ENCODE peak calls at places on chromosomes 7 and 10, in seven cellular contexts. B is mesothelial cell of epicardium; P is RWPE1; R is foreskin melanocyte; W is stimulated activated naive B cell treated with anti-CD40 and anti-IgM and Interleukin-4, amounts not matched to agents 10 μg/mL and 1 μg/mL and 100 μg/mL, for 72 hours; X is cardiac muscle cell; C is astrocyte of the spinal cord. D is an unnamed sample.

GRCh38 chr7:27661776-27662489 is 750 bp downstream of the HIBADH start:
- DNase-seq in B (no peak), P (no peak), R (no peak), X (no peak), C (peak), W (peak), D (peak)

GRCh38 chr10:79393924-79394610 is 46.8 kb downstream of the PPIF start:
- DNase-seq in W (no peak), C (no peak), R (no peak), P (no peak), X (no peak), B (no peak), D (no peak)

GRCh38 chr7:140322759-140323158 is 75.6 kb downstream of the SLC37A3 start:
- DNase-seq in B (no peak), W (no peak), R (no peak), P (no peak), X (no peak), C (no peak), D (no peak)

GRCh38 chr10:132867801-132868644 is 74.3 kb downstream of the CFAP46 start:
- DNase-seq in C (no peak), P (no peak), R (no peak), X (no peak), W (no peak), B (no peak), D (no peak)

GRCh38 chr7:34430456-34430855 is 227.6 kb upstream of the NPSR1 start:
- DNase-seq in P (peak), R (no peak), X (peak), B (no peak), C (peak), W (no peak), D (peak)

GRCh38 chr10:68697106-68697505 is 23.9 kb upstream of the CCAR1 start:
- DNase-seq in R (no peak), X (no peak), C (no peak), P (no peak), W (no peak), B (no peak), D (no peak)

GRCh38 chr10:22251751-22252285 is 34.0 kb upstream of the EBLN1 start:
- DNase-seq in W (peak), P (peak), C (peak), B (peak), R (no peak), X (peak), D (peak)

GRCh38 chr7:1029637-1030443 is 14.5 kb upstream of the GPR146 start:
- DNase-seq in B (no peak), C (no peak), W (no peak), X (no peak), P (no peak), R (no peak), D (no peak)

GRCh38 chr10:59957975-59958374 is 51.6 kb upstream of the CCDC6 start:
- DNase-seq in B (no peak), C (no peak), P (no peak), W (no peak), X (no peak), R (no peak), D (no peak)

GRCh38 chr7:116392806-116393205 is 106.7 kb upstream of the CAV2 start:
- DNase-seq in W (no peak), P (no peak), X (no peak), C (no peak), B (no peak), R (no peak), D (no peak)

GRCh38 chr10:75935650-75936400 is 504.4 kb downstream of the LRMDA start:
- DNase-seq in C (no peak), X (no peak), P (no peak), B (no peak), W (no peak), R (no peak), D (no peak)

GRCh38 chr10:112756118-112756512 is 193.9 kb upstream of the TCF7L2 start:
- DNase-seq in C (no peak), X (no peak), P (no peak), B (peak), R (no peak), W (no peak), D (no peak)

GRCh38 chr10:15237351-15237750 is 68.9 kb upstream of the NMT2 start:
- DNase-seq in B (no peak), P (peak), X (no peak), W (no peak), R (no peak), C (peak), D (no peak)

GRCh38 chr10:97023401-97024180 is 162.2 kb downstream of the SLIT1 start:
- DNase-seq in R (no peak), B (no peak), C (no peak), W (no peak), X (no peak), P (no peak), D (no peak)

GRCh38 chr7:136652635-136653370 is 215.6 kb upstream of the CHRM2 start:
- DNase-seq in W (no peak), C (no peak), B (no peak), X (no peak), P (no peak), R (no peak), D (no peak)

GRCh38 chr10:104193787-104194186 is 38.4 kb downstream of the CFAP43 start:
- DNase-seq in X (no peak), P (no peak), B (no peak), W (no peak), C (no peak), R (no peak), D (no peak)

D was measured in cerebellum.